ENCODE peak calls at places on chromosomes 3 and 15, in four cellular contexts. T is right lobe of liver, O is uterus, Q is cardiac fibroblast. S is an unnamed sample.
A peak's percentile ranks its signal among the peaks of the same experiment; 100 is the strongest.

GRCh38 chr15:67997996-67998395 is 56.1 kb upstream of the PIAS1 start:
- DNase-seq in T (no peak), O (no peak), Q (peak; percentile 77), S (no peak)

GRCh38 chr3:16147226-16147625 is 27.3 kb upstream of the GALNT15 start:
- DNase-seq in T (no peak), O (no peak), Q (peak; percentile 72), S (no peak)

GRCh38 chr3:46127503-46127902 is 80.6 kb downstream of the CCR1 start:
- DNase-seq in T (no peak), O (no peak), Q (peak; percentile 93), S (no peak)

GRCh38 chr3:100032262-100032661 is 82.0 kb downstream of the FILIP1L start:
- DNase-seq in T (no peak), O (no peak), Q (peak; percentile 95), S (no peak)

GRCh38 chr15:42110367-42110766 is 16.0 kb upstream of the PLA2G4D start:
- DNase-seq in T (no peak), O (no peak), Q (no peak), S (no peak)

GRCh38 chr15:101647251-101647650 is 4.9 kb downstream of the TM2D3 start:
- DNase-seq in T (no peak), O (no peak), Q (no peak), S (no peak)

GRCh38 chr3:158771018-158771350 is 30.9 kb upstream of the MFSD1 start:
- DNase-seq in T (no peak), O (no peak), Q (no peak), S (no peak)

GRCh38 chr3:99637041-99637380 is 1.4 kb upstream of the COL8A1 start:
- DNase-seq in T (no peak), O (no peak), Q (peak; percentile 89), S (no peak)

GRCh38 chr15:29364429-29365078 is 94.9 kb upstream of the NSMCE3 start:
- DNase-seq in T (no peak), O (no peak), Q (peak; percentile 63), S (no peak)

GRCh38 chr3:71973337-71974030 is 188.5 kb upstream of the PROK2 start:
- DNase-seq in T (no peak), O (no peak), Q (no peak), S (no peak)

GRCh38 chr15:93974804-93975481 is 256.4 kb upstream of the MCTP2 start:
- DNase-seq in T (no peak), O (peak; percentile 20), Q (peak; percentile 43), S (no peak)

GRCh38 chr15:55846108-55846707 is 103.3 kb upstream of the PRTG start:
- DNase-seq in T (no peak), O (peak; percentile 77), Q (peak; percentile 90), S (no peak)

GRCh38 chr3:106036706-106037105 is 167.9 kb upstream of the CBLB start:
- DNase-seq in T (no peak), O (no peak), Q (no peak), S (no peak)

GRCh38 chr3:130918328-130918727 is 24.4 kb downstream of the ATP2C1 start:
- DNase-seq in T (no peak), O (no peak), Q (no peak), S (no peak)

GRCh38 chr3:151538706-151539403 is 78.0 kb upstream of the IGSF10 start:
- DNase-seq in T (no peak), O (peak; percentile 28), Q (no peak), S (no peak)

GRCh38 chr15:60392986-60393811 is 4.6 kb downstream of the ANXA2 start:
- DNase-seq in T (peak; percentile 86), O (peak; percentile 92), Q (peak; percentile 98), S (no peak)

GRCh38 chr3:71189480-71189879 is 394.0 kb downstream of the FOXP1 start:
- DNase-seq in T (no peak), O (no peak), Q (peak; percentile 53), S (no peak)

GRCh38 chr3:86973440-86973839 is 17.5 kb downstream of the VGLL3 start:
- DNase-seq in T (no peak), O (peak; percentile 36), Q (peak; percentile 99), S (no peak)

GRCh38 chr3:14535616-14536015 is 4.5 kb downstream of the GRIP2 start:
- DNase-seq in T (peak; percentile 23), O (no peak), Q (no peak), S (peak; percentile 54)

GRCh38 chr3:181707980-181708379 is 3.7 kb upstream of the SOX2 start:
- DNase-seq in T (no peak), O (no peak), Q (no peak), S (no peak)

GRCh38 chr3:167734498-167735232 is at the start of gene PDCD10:
- DNase-seq in T (peak; percentile 99), O (peak; percentile 98), Q (peak; percentile 99), S (peak; percentile 99)

GRCh38 chr3:124602986-124603627 is 127.1 kb upstream of the UMPS start:
- DNase-seq in T (no peak), O (no peak), Q (no peak), S (no peak)

GRCh38 chr15:44087578-44088190 is 107.4 kb downstream of the FRMD5 start:
- DNase-seq in T (no peak), O (no peak), Q (peak; percentile 95), S (no peak)

GRCh38 chr3:149403443-149403842 is 26.0 kb upstream of the TM4SF1 start:
- DNase-seq in T (no peak), O (no peak), Q (no peak), S (no peak)

GRCh38 chr15:70140543-70141375 is 43.0 kb upstream of the TLE3 start:
- DNase-seq in T (peak; percentile 77), O (no peak), Q (peak; percentile 56), S (no peak)

GRCh38 chr3:140388525-140388924 is 289.3 kb upstream of the TRIM42 start:
- DNase-seq in T (no peak), O (no peak), Q (no peak), S (no peak)

GRCh38 chr3:195896361-195897080 is 11.8 kb downstream of the TNK2 start:
- DNase-seq in T (peak; percentile 52), O (peak; percentile 56), Q (peak; percentile 79), S (peak; percentile 84)

GRCh38 chr15:65638107-65638506 is 16.4 kb downstream of the SLC24A1 start:
- DNase-seq in T (no peak), O (no peak), Q (no peak), S (no peak)

GRCh38 chr3:34056951-34057390 is 258.5 kb downstream of the PDCD6IP start:
- DNase-seq in T (no peak), O (no peak), Q (peak; percentile 12), S (no peak)

GRCh38 chr3:63450634-63451363 is 172.7 kb downstream of the SYNPR start:
- DNase-seq in T (no peak), O (no peak), Q (peak; percentile 36), S (no peak)

GRCh38 chr3:62823461-62824050 is 51.7 kb downstream of the CADPS start:
- DNase-seq in T (no peak), O (no peak), Q (no peak), S (no peak)

GRCh38 chr3:129023909-129024308 is 22.8 kb downstream of the EFCC1 start:
- DNase-seq in T (no peak), O (no peak), Q (peak; percentile 40), S (peak; percentile 0)

GRCh38 chr15:77866186-77866585 is 211.3 kb downstream of the TBC1D2B start:
- DNase-seq in T (no peak), O (no peak), Q (no peak), S (peak; percentile 82)

DNA sequence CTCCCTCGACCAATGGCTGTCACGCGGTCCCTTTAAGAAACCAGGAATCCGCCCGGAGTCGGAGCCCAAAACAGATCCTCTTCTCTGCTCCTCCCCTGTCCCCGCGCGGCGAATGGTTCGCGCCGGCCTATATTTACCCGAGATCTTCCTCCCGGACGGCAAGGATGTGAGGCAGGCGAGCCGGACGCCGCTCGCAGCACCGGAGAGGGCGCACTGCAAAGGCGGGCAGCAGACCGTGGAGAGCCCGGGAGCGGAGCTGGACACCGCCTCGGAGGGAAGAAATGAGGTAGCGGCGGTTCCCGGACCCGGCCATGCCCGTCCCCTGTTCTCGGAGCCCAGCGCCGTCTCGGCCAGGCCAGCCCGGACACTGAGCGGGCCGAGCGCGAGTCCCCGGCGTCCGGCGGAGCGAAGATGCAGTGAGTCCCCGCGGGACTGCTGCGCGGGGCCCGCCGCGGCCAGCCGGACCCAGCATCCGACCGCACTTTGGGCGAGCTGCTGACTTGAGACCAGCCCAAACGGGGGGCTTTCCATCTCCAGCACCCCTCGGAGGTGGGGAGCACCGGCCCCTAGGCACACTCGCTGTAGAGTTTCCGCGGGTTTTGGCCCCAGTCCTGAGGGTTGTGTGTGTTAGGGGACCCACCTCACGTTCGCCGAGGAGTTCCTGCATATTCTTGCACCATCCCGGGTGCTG is at the start of gene FAM43A:
- DNase-seq in T (peak; percentile 90), O (peak; percentile 95), Q (peak; percentile 97), S (peak; percentile 95)
- TF ChIP-seq CTCF in T (peak; percentile 25), O (peak; percentile 43), Q (peak; percentile 30), S (peak; percentile 62)

DNA sequence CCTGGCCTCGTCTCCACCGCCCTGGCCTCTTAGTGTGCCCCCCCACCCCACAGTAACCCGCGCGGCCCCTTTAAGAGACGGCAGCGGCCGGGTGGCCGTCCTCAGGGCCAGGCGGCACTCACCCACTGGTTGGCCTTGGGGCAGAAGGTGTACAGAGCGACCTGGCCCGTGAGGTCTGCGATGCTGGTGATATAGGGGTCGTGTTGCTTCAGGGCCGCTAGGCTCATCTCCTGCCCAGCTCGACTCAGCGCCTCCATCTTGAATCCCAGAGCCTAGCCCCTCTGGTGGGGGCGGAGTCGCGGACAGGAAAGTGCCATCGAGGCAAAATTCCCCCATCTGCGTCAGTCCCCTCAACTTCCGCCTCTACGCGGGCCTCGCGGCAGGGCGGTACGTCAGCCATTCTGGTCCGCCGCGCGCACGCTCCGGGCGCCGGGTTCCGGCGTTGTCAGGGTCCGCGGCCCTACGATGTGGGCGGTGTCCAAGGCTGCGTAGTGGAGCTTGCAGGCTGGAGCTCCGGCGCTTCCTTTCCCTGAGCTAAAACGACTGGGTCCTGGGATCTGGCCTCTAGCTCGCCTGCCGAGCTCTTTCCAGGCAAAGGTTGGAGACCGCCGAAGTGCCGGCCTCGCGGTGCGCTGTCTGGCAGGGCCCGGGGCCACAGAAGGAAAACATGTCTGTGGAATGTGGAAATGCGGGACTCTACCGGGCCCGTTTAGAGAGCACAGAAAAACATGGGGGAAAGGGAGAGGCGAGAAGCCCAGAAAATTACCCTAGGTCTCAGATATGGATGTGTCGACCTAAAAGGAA is at the start of gene DCP1A:
- DNase-seq in T (peak; percentile 96), O (peak; percentile 96), Q (peak; percentile 97), S (peak; percentile 98)
- TF ChIP-seq CTCF in T (no peak), O (peak; percentile 36), Q (no peak), S (peak; percentile 4)

DNA sequence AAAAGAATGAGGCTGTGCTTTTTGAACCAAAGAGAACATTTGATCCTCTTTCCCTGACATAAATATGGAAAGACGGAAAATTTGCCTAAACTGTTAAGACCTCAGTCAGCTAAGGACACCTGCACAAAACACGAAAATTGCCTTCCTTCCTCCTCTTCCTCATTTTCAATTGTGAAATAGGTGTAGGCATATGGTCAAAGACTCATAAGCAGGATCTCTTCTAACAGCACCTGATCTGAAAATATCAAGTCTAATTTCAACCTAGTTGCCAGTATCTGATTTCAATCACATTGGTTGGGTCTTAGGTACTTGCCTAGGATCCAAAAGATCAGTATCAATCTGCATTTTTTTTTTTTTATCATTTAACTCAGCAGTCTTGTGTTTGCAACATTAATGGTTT is 215.7 kb upstream of the SLC2A2 start:
- DNase-seq in T (no peak), O (no peak), Q (no peak), S (no peak)
- TF ChIP-seq CTCF in T (no peak), O (no peak), Q (no peak), S (no peak)

GRCh38 chr3:25826510-25826909 is 36.6 kb downstream of the OXSM start:
- DNase-seq in T (no peak), O (no peak), Q (no peak), S (no peak)

GRCh38 chr3:25834346-25834745 is 44.5 kb downstream of the OXSM start:
- DNase-seq in T (no peak), O (no peak), Q (no peak), S (no peak)

GRCh38 chr3:25830373-25831305 is 40.7 kb downstream of the OXSM start:
- DNase-seq in T (no peak), O (no peak), Q (no peak), S (no peak)

GRCh38 chr3:25836579-25836978 is 46.7 kb downstream of the OXSM start:
- DNase-seq in T (no peak), O (no peak), Q (no peak), S (no peak)

GRCh38 chr3:25831578-25831977 is 41.7 kb downstream of the OXSM start:
- DNase-seq in T (no peak), O (no peak), Q (peak; percentile 55), S (no peak)
- TF ChIP-seq CTCF in T (no peak), O (no peak), Q (peak; percentile 43), S (peak; percentile 73)